ENCODE peak calls at places on chromosomes 2 and 18, in eight cellular contexts. N, Q, A, I, G, F, R and J are unnamed samples.

GRCh38 chr2:57497489-57498096 is 549.0 kb upstream of the VRK2 start:
- DNase-seq in N (peak; percentile 41), Q (peak; percentile 73), A (peak; percentile 45), I (peak; percentile 82), G (peak; percentile 82), F (peak; percentile 35), R (peak; percentile 57), J (peak; percentile 74)

GRCh38 chr2:100418563-100418962 is 1.1 kb upstream of the CHST10 start:
- DNase-seq in N (no peak), Q (peak; percentile 42), A (no peak), I (peak; percentile 32), G (no peak), F (no peak), R (no peak), J (no peak)

GRCh38 chr2:11589316-11589940 is 55.6 kb downstream of the GREB1 start:
- DNase-seq in N (no peak), Q (peak; percentile 34), A (no peak), I (no peak), G (peak; percentile 63), F (no peak), R (no peak), J (no peak)

GRCh38 chr2:238339814-238340213 is 19.5 kb downstream of the TRAF3IP1 start:
- DNase-seq in N (no peak), Q (peak; percentile 6), A (no peak), I (no peak), G (no peak), F (peak; percentile 48), R (no peak), J (no peak)

GRCh38 chr2:237431856-237432255 is 17.9 kb upstream of the COL6A3 start:
- DNase-seq in N (no peak), Q (peak; percentile 27), A (no peak), I (no peak), G (no peak), F (no peak), R (no peak), J (no peak)

GRCh38 chr2:164913640-164914346 is 41.5 kb downstream of the SLC38A11 start:
- DNase-seq in N (no peak), Q (peak; percentile 23), A (peak; percentile 11), I (peak; percentile 53), G (no peak), F (no peak), R (peak; percentile 59), J (no peak)

GRCh38 chr2:97806738-97807618 is 93.6 kb downstream of the ZAP70 start:
- DNase-seq in N (peak; percentile 45), Q (peak; percentile 78), A (peak; percentile 79), I (peak; percentile 88), G (peak; percentile 88), F (peak; percentile 74), R (peak; percentile 65), J (peak; percentile 88)

GRCh38 chr18:55859116-55859515 is 271.1 kb upstream of the TCF4 start:
- DNase-seq in N (no peak), Q (no peak), A (no peak), I (no peak), G (no peak), F (no peak), R (no peak), J (no peak)

GRCh38 chr2:91477731-91478672 is 2786.5 kb downstream of the RPIA start:
- DNase-seq in N (no peak), Q (peak; percentile 2), A (peak; percentile 35), I (peak; percentile 46), G (peak; percentile 76), F (peak; percentile 73), R (no peak), J (peak; percentile 12)

GRCh38 chr2:191677091-191677645 is 768 bp upstream of the NABP1 start:
- DNase-seq in N (no peak), Q (peak; percentile 53), A (peak; percentile 39), I (peak; percentile 77), G (peak; percentile 27), F (peak; percentile 31), R (peak; percentile 65), J (peak; percentile 49)

GRCh38 chr2:220192994-220193753 is 565.7 kb downstream of the SLC4A3 start:
- DNase-seq in N (no peak), Q (peak; percentile 98), A (no peak), I (no peak), G (no peak), F (no peak), R (no peak), J (no peak)

GRCh38 chr2:18271370-18272147 is 288.9 kb downstream of the RDH14 start:
- DNase-seq in N (no peak), Q (no peak), A (no peak), I (no peak), G (no peak), F (no peak), R (no peak), J (no peak)

GRCh38 chr18:33711514-33711913 is 133.5 kb downstream of the ASXL3 start:
- DNase-seq in N (no peak), Q (no peak), A (no peak), I (no peak), G (no peak), F (peak; percentile 56), R (no peak), J (no peak)

GRCh38 chr2:191264647-191265079 is 19.5 kb downstream of the MYO1B start:
- DNase-seq in N (no peak), Q (peak; percentile 51), A (no peak), I (no peak), G (no peak), F (no peak), R (no peak), J (no peak)

GRCh38 chr18:12597775-12598174 is 60.1 kb downstream of the SPIRE1 start:
- DNase-seq in N (peak; percentile 47), Q (peak; percentile 86), A (no peak), I (peak; percentile 47), G (no peak), F (no peak), R (no peak), J (no peak)

GRCh38 chr18:50334546-50335152 is 40.2 kb upstream of the SKA1 start:
- DNase-seq in N (no peak), Q (no peak), A (peak; percentile 21), I (no peak), G (no peak), F (no peak), R (peak; percentile 52), J (no peak)

GRCh38 chr2:170848587-170848986 is 31.9 kb downstream of the GAD1 start:
- DNase-seq in N (no peak), Q (peak; percentile 44), A (no peak), I (no peak), G (no peak), F (no peak), R (no peak), J (no peak)

GRCh38 chr2:113692698-113693428 is 63.6 kb downstream of the SLC35F5 start:
- DNase-seq in N (no peak), Q (no peak), A (peak; percentile 32), I (no peak), G (no peak), F (no peak), R (peak; percentile 75), J (no peak)

GRCh38 chr2:158487419-158487818 is 30.7 kb downstream of the PKP4 start:
- DNase-seq in N (no peak), Q (no peak), A (no peak), I (no peak), G (no peak), F (no peak), R (no peak), J (no peak)

GRCh38 chr2:7766978-7767565 is 849.9 kb downstream of the RNF144A start:
- DNase-seq in N (no peak), Q (no peak), A (no peak), I (no peak), G (no peak), F (no peak), R (no peak), J (no peak)

GRCh38 chr2:200203381-200203827 is 103.1 kb upstream of the SPATS2L start:
- DNase-seq in N (no peak), Q (no peak), A (no peak), I (no peak), G (peak; percentile 92), F (no peak), R (no peak), J (peak; percentile 17)

GRCh38 chr2:108787209-108787558 is 613 bp downstream of the CCDC138 start:
- DNase-seq in N (no peak), Q (no peak), A (no peak), I (no peak), G (no peak), F (peak; percentile 44), R (no peak), J (no peak)
- H3K4me1 ChIP-seq in N (peaks cover 19% of the 10 kb centered on the region), Q (peaks cover 3% of the 10 kb centered on the region), A (peaks cover 8% of the 10 kb centered on the region), I (peaks cover 7% of the 10 kb centered on the region), G (peaks cover 3% of the 10 kb centered on the region), F (no peaks in the 10 kb centered on the region), R (peaks cover 14% of the 10 kb centered on the region), J (peaks cover 6% of the 10 kb centered on the region)

DNA sequence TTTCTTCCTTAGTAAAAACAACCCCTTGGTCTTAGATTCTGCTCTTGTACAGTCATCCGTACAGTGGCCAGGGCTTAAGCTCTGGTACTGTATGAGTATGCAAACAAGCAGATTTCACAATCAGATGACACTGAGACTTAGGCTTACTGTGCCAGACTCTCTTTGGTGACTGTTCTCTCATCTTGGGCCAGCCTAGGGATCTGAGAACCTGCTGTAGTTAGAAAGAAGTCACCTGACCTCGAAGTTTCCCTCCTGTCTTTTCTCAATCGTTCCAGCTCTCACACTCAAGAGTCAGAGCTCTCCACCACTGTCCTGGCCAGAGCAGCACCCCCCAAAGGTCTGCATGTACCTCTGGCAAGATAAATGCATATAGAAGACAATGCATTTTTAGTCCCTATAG is 63.2 kb downstream of the ZEB2 start:
- DNase-seq in N (no peak), Q (peak; percentile 59), A (no peak), I (peak; percentile 49), G (no peak), F (no peak), R (no peak), J (no peak)
- TF ChIP-seq EZH2phosphoT487 in N (no peak), Q (no peak), A (no peak), I (no peak), G (no peak), F (no peak), R (no peak), J (no peak)

DNA sequence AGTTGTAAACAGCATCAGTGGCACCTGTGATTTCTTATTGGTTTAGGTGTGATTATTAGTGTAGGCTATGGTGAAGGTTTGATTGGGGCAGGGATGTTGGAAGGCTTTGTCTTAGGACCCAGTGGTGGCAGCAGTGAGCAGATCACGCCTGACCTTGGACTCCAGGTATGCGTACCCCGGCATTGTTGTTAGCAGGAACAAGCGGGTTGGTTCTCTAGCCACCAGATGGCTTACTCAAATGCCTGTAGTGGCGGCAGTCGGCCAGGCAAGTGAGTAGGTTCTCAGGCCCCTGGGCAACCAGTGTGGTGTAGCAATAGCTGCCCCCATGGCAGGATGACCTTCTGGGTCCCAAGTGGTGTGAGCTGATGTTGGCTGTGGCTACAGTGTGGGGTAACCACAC is 558.3 kb downstream of the KCNJ3 start:
- DNase-seq in N (no peak), Q (no peak), A (no peak), I (no peak), G (peak; percentile 65), F (no peak), R (no peak), J (peak; percentile 2)
- TF ChIP-seq CTCF in N (no peak), Q (peak; percentile 22), A (peak; percentile 41), I (no peak), G (peak; percentile 33), F (no peak), R (no peak), J (no peak)

DNA sequence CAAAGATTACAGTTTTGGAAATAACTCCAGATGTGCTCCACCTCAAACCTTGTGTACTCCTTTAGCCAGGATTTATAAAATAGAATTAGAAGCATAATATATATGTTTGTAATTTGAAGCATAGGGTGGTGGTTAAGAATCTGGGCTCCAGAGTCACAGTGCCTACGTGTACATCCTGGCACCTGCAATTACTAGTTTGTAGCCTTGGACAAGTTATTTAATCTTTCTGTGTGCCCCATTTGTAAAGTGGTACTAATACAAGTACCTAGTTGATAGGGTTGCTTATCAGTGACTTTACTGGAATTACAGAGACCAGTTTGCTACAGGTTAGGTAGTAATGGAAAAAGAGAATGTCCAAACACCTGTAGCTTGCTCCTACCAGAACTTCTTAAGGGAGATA is 28.6 kb downstream of the EML4 start:
- DNase-seq in N (no peak), Q (no peak), A (no peak), I (no peak), G (no peak), F (no peak), R (no peak), J (no peak)
- H3K4me1 ChIP-seq in N (peaks cover 37% of the 10 kb centered on the region), Q (peaks cover 38% of the 10 kb centered on the region), A (peaks cover 4% of the 10 kb centered on the region), I (peaks cover 29% of the 10 kb centered on the region), G (peaks cover 13% of the 10 kb centered on the region), F (peaks cover 42% of the 10 kb centered on the region), R (peaks cover 21% of the 10 kb centered on the region), J (peaks cover 15% of the 10 kb centered on the region)